ENCODE peak calls at places on chromosomes 5 and 9, in ten cellular contexts. Q, I, P, L, A, W, H, S, G and O are unnamed samples.

GRCh38 chr5:103132684-103133083 is 12.6 kb downstream of the PPIP5K2 start:
- DNase-seq in I (no peak), S (no peak), H (no peak), W (no peak), A (no peak), L (no peak), P (no peak), G (no peak), Q (no peak), O (no peak)

GRCh38 chr5:58451732-58452565 is 7.9 kb downstream of the PLK2 start:
- DNase-seq in P (no peak), G (no peak), Q (no peak), S (peak; percentile 74), A (no peak), I (no peak), W (no peak), L (no peak), H (no peak), O (no peak)

GRCh38 chr9:33272061-33272460 is 7.2 kb downstream of the CHMP5 start:
- DNase-seq in P (no peak), H (no peak), W (peak; percentile 33), I (no peak), L (no peak), A (no peak), Q (no peak), S (no peak), G (no peak), O (no peak)

GRCh38 chr9:134328341-134328840 is 2.1 kb downstream of the RXRA start:
- DNase-seq in A (no peak), G (no peak), Q (no peak), I (no peak), W (no peak), S (no peak), H (no peak), P (no peak), L (no peak), O (peak; percentile 31)

GRCh38 chr5:44774279-44774880 is 34.4 kb upstream of the MRPS30 start:
- DNase-seq in A (peak; percentile 26), P (no peak), Q (peak; percentile 42), L (no peak), W (peak; percentile 55), S (peak; percentile 67), G (peak; percentile 4), I (peak; percentile 38), H (peak; percentile 78), O (no peak)

GRCh38 chr5:10304932-10305331 is 2.8 kb downstream of the CMBL start:
- DNase-seq in W (peak; percentile 87), S (no peak), G (no peak), I (no peak), H (no peak), Q (no peak), A (no peak), P (no peak), L (no peak), O (no peak)

GRCh38 chr9:93110400-93110855 is 14.4 kb downstream of the CARD19 start:
- DNase-seq in I (no peak), W (no peak), L (no peak), P (peak; percentile 10), S (no peak), A (no peak), H (no peak), Q (no peak), G (no peak), O (peak; percentile 51)

GRCh38 chr9:37229882-37230482 is 109.6 kb downstream of the ZCCHC7 start:
- DNase-seq in H (no peak), Q (no peak), G (peak; percentile 20), A (no peak), L (no peak), W (no peak), P (no peak), S (peak; percentile 20), I (peak; percentile 56), O (no peak)

GRCh38 chr5:151094054-151094858 is 13.4 kb upstream of the TNIP1 start:
- DNase-seq in I (no peak), W (no peak), A (peak; percentile 91), Q (no peak), H (no peak), G (no peak), S (peak; percentile 53), P (no peak), L (no peak), O (no peak)

GRCh38 chr5:135934939-135935338 is 19.8 kb downstream of the LECT2 start:
- DNase-seq in I (no peak), A (no peak), L (no peak), H (no peak), P (no peak), S (peak; percentile 41), W (no peak), G (no peak), Q (no peak), O (no peak)

GRCh38 chr9:110926828-110927227 is 111.4 kb downstream of the LPAR1 start:
- DNase-seq in S (no peak), G (no peak), I (no peak), Q (no peak), W (no peak), P (no peak), H (no peak), A (no peak), L (no peak), O (no peak)

DNA sequence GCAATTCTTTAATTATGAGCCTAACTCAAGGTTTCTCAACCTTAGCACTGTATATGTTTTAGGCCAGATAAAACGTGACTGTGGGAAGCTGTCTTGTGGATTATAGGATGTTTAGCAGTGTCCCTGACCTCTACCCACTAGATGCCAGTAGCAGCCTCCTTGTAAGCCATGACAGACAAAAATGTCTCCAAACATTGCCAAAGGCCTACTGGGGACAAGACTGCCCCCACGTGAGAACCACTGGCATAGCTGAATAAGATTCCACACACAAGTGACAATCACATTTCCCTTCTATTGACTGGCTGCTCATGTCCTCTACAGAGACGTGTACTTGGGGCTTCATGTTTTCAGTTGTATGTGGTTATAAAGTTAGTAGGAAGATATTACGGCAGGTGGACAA is 55.4 kb downstream of the GOLM1 start:
- DNase-seq in L (no peak), S (no peak), G (no peak), H (no peak), P (no peak), I (peak; percentile 7), A (peak; percentile 46), Q (no peak), W (no peak), O (no peak)
- TF ChIP-seq CTCF in L (no peak), S (no peak), G (no peak), H (peak; percentile 41), P (no peak), I (peak; percentile 47), A (peak; percentile 21), Q (no peak), W (no peak), O (no peak)

GRCh38 chr9:34522091-34522887 is 501 bp downstream of the ENHO start:
- DNase-seq in I (no peak), L (no peak), P (no peak), Q (no peak), G (no peak), W (no peak), A (no peak), S (no peak), H (no peak), O (no peak)

GRCh38 chr9:34521406-34522045 is 1.3 kb downstream of the ENHO start:
- DNase-seq in W (no peak), H (no peak), S (no peak), A (no peak), I (no peak), Q (no peak), G (no peak), P (no peak), L (no peak), O (no peak)

GRCh38 chr9:34524349-34524748 is 1.6 kb upstream of the ENHO start:
- DNase-seq in A (no peak), P (no peak), L (no peak), H (no peak), Q (no peak), I (no peak), W (no peak), S (no peak), G (no peak), O (no peak)

GRCh38 chr9:34522971-34523797 is at the start of gene ENHO:
- DNase-seq in I (peak; percentile 76), L (peak; percentile 91), Q (peak; percentile 87), W (peak; percentile 85), G (peak; percentile 20), S (peak; percentile 85), P (peak; percentile 73), H (peak; percentile 94), A (peak; percentile 86), O (peak; percentile 85)

GRCh38 chr9:34526026-34526425 is 3.2 kb upstream of the ENHO start:
- DNase-seq in W (no peak), G (no peak), S (no peak), A (no peak), P (no peak), L (no peak), I (no peak), Q (no peak), H (no peak), O (no peak)
- H3K4me3 ChIP-seq in W (no peak overlapping the region), G (no peak overlapping the region), S (no peak overlapping the region), A (no peak overlapping the region), P (no peak overlapping the region), L (no peak overlapping the region), I (no peak overlapping the region), Q (no peak overlapping the region), H (no peak overlapping the region), O (no peak overlapping the region)

GRCh38 chr5:488241-488640 is 36.0 kb downstream of the SLC9A3 start:
- DNase-seq in H (no peak), Q (no peak), I (no peak), L (no peak), S (no peak), W (no peak), P (no peak), G (no peak), A (no peak), O (no peak)
- TF ChIP-seq CTCF in H (no peak), Q (no peak), I (no peak), L (no peak), S (no peak), W (no peak), P (no peak), G (no peak), A (no peak), O (no peak)

GRCh38 chr5:178115835-178116405 is 2.6 kb downstream of the N4BP3 start:
- DNase-seq in G (no peak), W (no peak), L (no peak), P (no peak), Q (peak; percentile 21), A (no peak), S (no peak), H (peak; percentile 78), I (no peak), O (no peak)

GRCh38 chr5:178117911-178118310 is 4.6 kb downstream of the N4BP3 start:
- DNase-seq in W (no peak), Q (peak; percentile 82), P (no peak), L (no peak), I (no peak), G (no peak), H (no peak), S (no peak), A (no peak), O (no peak)

GRCh38 chr5:178115136-178115834 is 2.0 kb downstream of the N4BP3 start:
- DNase-seq in P (no peak), G (no peak), A (peak; percentile 55), H (peak; percentile 87), Q (peak; percentile 59), S (no peak), I (no peak), W (no peak), L (no peak), O (no peak)

GRCh38 chr5:178118345-178118744 is 5.0 kb downstream of the N4BP3 start:
- DNase-seq in P (no peak), I (no peak), A (peak; percentile 48), L (peak; percentile 36), W (no peak), S (no peak), Q (peak; percentile 80), G (no peak), H (no peak), O (no peak)

GRCh38 chr5:178116406-178116885 is 3.1 kb downstream of the N4BP3 start:
- DNase-seq in G (no peak), L (no peak), S (no peak), P (no peak), Q (peak; percentile 77), A (peak; percentile 88), W (peak; percentile 44), I (no peak), H (no peak), O (no peak)
- H3K4me3 ChIP-seq in G (no peak overlapping the region), L (no peak overlapping the region), S (no peak overlapping the region), P (no peak overlapping the region), Q (peak overlapping the region; percentile 95), A (peak overlapping the region; percentile 85), W (peak overlapping the region; percentile 2), I (no peak overlapping the region), H (peak overlapping the region; percentile 92), O (peak overlapping the region; percentile 18)